ENCODE peak calls at places on chromosomes 6 and 20, in seven cellular contexts. C is IMR-90; Z is GM12878; R is naive thymus-derived CD4-positive, alpha-beta T cell; A is lower lobe of right lung; L is A549; Y is right lobe of liver. G is an unnamed sample.

GRCh38 chr6:135546206-135546605 is 48.7 kb upstream of the AHI1 start:
- ATAC-seq in R (no peak), A (no peak), C (no peak), Z (no peak), L (no peak), Y (no peak), G (no peak)

GRCh38 chr20:4949833-4950178 is 51.5 kb downstream of the SLC23A2 start:
- ATAC-seq in Y (peak; percentile 80), C (peak; percentile 51), A (peak; percentile 83), R (peak; percentile 73), L (peak; percentile 84), Z (peak; percentile 82), G (peak; percentile 65)

GRCh38 chr6:117601811-117602150 is 530 bp downstream of the GOPC start:
- ATAC-seq in L (no peak), C (no peak), Z (peak; percentile 48), R (no peak), Y (no peak), A (peak; percentile 8), G (no peak)

GRCh38 chr6:108637963-108638362 is 77.2 kb downstream of the FOXO3 start:
- ATAC-seq in A (no peak), Z (no peak), R (no peak), Y (no peak), L (no peak), C (no peak), G (no peak)

GRCh38 chr20:40966103-40966502 is 62.5 kb upstream of the TOP1 start:
- ATAC-seq in R (no peak), C (no peak), Y (no peak), Z (peak; percentile 56), L (no peak), A (no peak), G (no peak)

GRCh38 chr20:48186447-48186846 is 401.2 kb upstream of the SULF2 start:
- ATAC-seq in C (no peak), R (no peak), L (no peak), Z (no peak), Y (no peak), A (no peak), G (no peak)

GRCh38 chr6:105874835-105875626 is 211.1 kb upstream of the PRDM1 start:
- ATAC-seq in R (no peak), Z (peak; percentile 15), L (no peak), C (no peak), Y (no peak), A (no peak), G (no peak)

GRCh38 chr6:31680226-31680840 is 534 bp downstream of the LY6G5C start:
- ATAC-seq in A (no peak), C (no peak), Z (peak; percentile 59), Y (no peak), R (peak; percentile 33), L (peak; percentile 12), G (no peak)

GRCh38 chr6:137823826-137824501 is 43.1 kb upstream of the TNFAIP3 start:
- ATAC-seq in Z (peak; percentile 21), C (peak; percentile 76), R (peak; percentile 87), Y (peak; percentile 18), A (peak; percentile 85), L (no peak), G (peak; percentile 88)

GRCh38 chr6:2877057-2877882 is 25.8 kb downstream of the SERPINB9 start:
- ATAC-seq in Y (peak; percentile 60), C (peak; percentile 38), R (no peak), A (no peak), Z (no peak), L (peak; percentile 59), G (peak; percentile 16)

GRCh38 chr20:57582432-57583288 is 21.8 kb downstream of the PCK1 start:
- ATAC-seq in Y (no peak), C (peak; percentile 90), L (peak; percentile 38), Z (no peak), A (no peak), R (no peak), G (peak; percentile 80)
- H3K4me1 ChIP-seq in Y (no peaks in the 10 kb centered on the region), C (peaks cover 11% of the 10 kb centered on the region), L (peaks cover 14% of the 10 kb centered on the region), Z (no peaks in the 10 kb centered on the region), A (peaks cover 36% of the 10 kb centered on the region), R (no peaks in the 10 kb centered on the region), G (peaks cover 65% of the 10 kb centered on the region)

DNA sequence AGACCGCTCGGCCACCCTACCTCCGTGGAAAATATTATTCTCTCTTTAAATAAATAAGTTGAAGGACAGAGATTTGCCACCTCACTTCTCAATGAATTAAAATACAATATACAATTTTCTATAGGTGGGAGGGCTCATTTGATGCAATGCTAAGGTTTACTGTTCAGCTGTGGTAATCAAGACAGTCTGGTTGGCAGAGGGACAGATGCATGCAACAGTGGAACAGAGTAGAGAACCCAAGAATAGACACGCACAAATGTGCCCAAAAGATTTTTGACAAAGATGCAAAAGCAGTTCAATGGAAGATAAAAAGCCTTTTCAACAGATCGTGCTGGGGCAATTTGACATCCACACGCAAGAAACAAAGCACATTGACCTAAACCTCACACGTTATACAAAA is 145.2 kb downstream of the CEBPB start:
- ATAC-seq in R (no peak), Y (no peak), A (no peak), Z (no peak), C (no peak), L (no peak), G (no peak)
- H3K4me1 ChIP-seq in R (peaks cover 20% of the 10 kb centered on the region), Y (no peaks in the 10 kb centered on the region), A (peaks cover 41% of the 10 kb centered on the region), Z (peaks cover 33% of the 10 kb centered on the region), C (peaks cover 25% of the 10 kb centered on the region), L (peaks cover 41% of the 10 kb centered on the region), G (peaks cover 11% of the 10 kb centered on the region)

GRCh38 chr6:47096233-47096887 is 54.2 kb upstream of the ADGRF1 start:
- ATAC-seq in A (no peak), C (no peak), R (no peak), Y (no peak), L (no peak), Z (no peak), G (no peak)
- H3K4me1 ChIP-seq in A (peaks cover 21% of the 10 kb centered on the region), C (no peaks in the 10 kb centered on the region), R (no peaks in the 10 kb centered on the region), Y (no peaks in the 10 kb centered on the region), L (peaks cover 20% of the 10 kb centered on the region), Z (no peaks in the 10 kb centered on the region), G (peaks cover 66% of the 10 kb centered on the region)

GRCh38 chr6:112203577-112204349 is 50.6 kb downstream of the LAMA4 start:
- ATAC-seq in Z (peak; percentile 54), R (no peak), C (peak; percentile 73), L (peak; percentile 90), A (no peak), Y (peak; percentile 93), G (peak; percentile 76)
- H3K4me1 ChIP-seq in Z (no peaks in the 10 kb centered on the region), R (no peaks in the 10 kb centered on the region), C (peaks cover 18% of the 10 kb centered on the region), L (peaks cover 36% of the 10 kb centered on the region), A (peaks cover 23% of the 10 kb centered on the region), Y (no peaks in the 10 kb centered on the region), G (peaks cover 79% of the 10 kb centered on the region)

GRCh38 chr6:56804996-56805395 is 149.9 kb upstream of the BEND6 start:
- ATAC-seq in Y (no peak), L (no peak), A (no peak), C (peak; percentile 19), R (no peak), Z (no peak), G (no peak)
- H3K4me1 ChIP-seq in Y (no peaks in the 10 kb centered on the region), L (peaks cover 96% of the 10 kb centered on the region), A (no peaks in the 10 kb centered on the region), C (peaks cover 21% of the 10 kb centered on the region), R (no peaks in the 10 kb centered on the region), Z (peaks cover 26% of the 10 kb centered on the region), G (peaks cover 48% of the 10 kb centered on the region)

DNA sequence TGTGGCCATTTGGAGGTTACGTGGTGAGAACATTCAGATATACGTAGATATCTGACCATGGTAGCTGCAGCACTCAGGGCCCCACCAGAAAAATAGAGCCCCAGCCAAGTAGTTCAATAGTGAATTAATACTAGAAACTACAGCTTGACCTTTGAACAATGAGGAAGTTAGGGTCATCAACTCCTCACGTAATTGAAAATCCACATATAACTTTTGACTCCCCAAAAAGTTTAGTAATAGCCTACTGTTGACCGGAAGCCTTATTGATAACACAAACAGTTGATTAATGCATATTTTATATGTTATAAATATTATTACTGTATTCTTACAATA is 118.0 kb downstream of the SNX5 start:
- ATAC-seq in Y (peak; percentile 4), C (no peak), A (no peak), Z (no peak), L (no peak), R (no peak), G (no peak)
- H3K4me1 ChIP-seq in Y (no peaks in the 10 kb centered on the region), C (peaks cover 6% of the 10 kb centered on the region), A (peaks cover 22% of the 10 kb centered on the region), Z (peaks cover 34% of the 10 kb centered on the region), L (no peaks in the 10 kb centered on the region), R (peaks cover 8% of the 10 kb centered on the region), G (no peaks in the 10 kb centered on the region)

GRCh38 chr6:191487-192312 is 100.6 kb upstream of the DUSP22 start:
- ATAC-seq in A (no peak), R (no peak), L (no peak), C (no peak), Z (no peak), Y (no peak), G (no peak)

GRCh38 chr6:192313-192664 is 100.0 kb upstream of the DUSP22 start:
- ATAC-seq in Y (no peak), R (no peak), A (no peak), L (no peak), Z (no peak), C (no peak), G (no peak)

GRCh38 chr6:193773-194310 is 98.4 kb upstream of the DUSP22 start:
- ATAC-seq in C (no peak), R (peak; percentile 53), A (peak; percentile 8), Y (no peak), L (no peak), Z (peak; percentile 59), G (no peak)

GRCh38 chr6:190596-191395 is 101.5 kb upstream of the DUSP22 start:
- ATAC-seq in A (no peak), Y (no peak), L (no peak), R (no peak), Z (no peak), C (no peak), G (no peak)

DNA sequence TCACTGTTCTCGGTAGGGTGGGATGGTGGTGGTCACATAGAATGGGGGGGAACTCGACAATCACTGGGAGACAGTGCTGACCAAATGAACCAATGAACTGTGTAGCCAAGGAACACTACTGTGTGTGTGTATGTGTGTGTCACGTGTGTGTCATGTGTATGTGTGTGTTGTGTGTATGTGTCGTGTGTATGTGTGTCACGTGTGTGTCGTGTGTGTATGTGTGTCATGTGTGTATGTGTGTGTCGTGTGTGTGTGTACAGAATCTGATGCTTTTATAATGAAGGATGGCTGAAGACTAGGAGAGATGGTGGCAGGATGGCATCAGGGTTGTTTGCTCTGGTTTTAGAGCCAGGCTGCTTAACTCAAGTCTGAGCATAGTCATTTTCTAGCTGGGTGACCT is 99.1 kb upstream of the DUSP22 start:
- ATAC-seq in C (no peak), A (no peak), L (no peak), R (no peak), Z (no peak), Y (no peak), G (no peak)
- H3K4me1 ChIP-seq in C (no peaks in the 10 kb centered on the region), A (peaks cover 26% of the 10 kb centered on the region), L (no peaks in the 10 kb centered on the region), R (peaks cover 50% of the 10 kb centered on the region), Z (peaks cover 73% of the 10 kb centered on the region), Y (no peaks in the 10 kb centered on the region), G (peaks cover 14% of the 10 kb centered on the region)

GRCh38 chr6:52522655-52523054 is 54.2 kb downstream of the TRAM2 start:
- ATAC-seq in Z (no peak), L (peak; percentile 22), C (no peak), Y (peak; percentile 2), R (no peak), A (peak; percentile 28), G (peak; percentile 37)
- H3K4me1 ChIP-seq in Z (peaks cover 3% of the 10 kb centered on the region), L (peaks cover 42% of the 10 kb centered on the region), C (peaks cover 28% of the 10 kb centered on the region), Y (no peaks in the 10 kb centered on the region), R (no peaks in the 10 kb centered on the region), A (peaks cover 34% of the 10 kb centered on the region), G (peaks cover 20% of the 10 kb centered on the region)

GRCh38 chr20:51661609-51662178 is 106.5 kb downstream of the ATP9A start:
- ATAC-seq in C (peak; percentile 33), R (peak; percentile 64), L (peak; percentile 82), Z (peak; percentile 88), Y (no peak), A (peak; percentile 30), G (no peak)
- H3K4me1 ChIP-seq in C (peaks cover 6% of the 10 kb centered on the region), R (peaks cover 20% of the 10 kb centered on the region), L (peaks cover 46% of the 10 kb centered on the region), Z (no peaks in the 10 kb centered on the region), Y (no peaks in the 10 kb centered on the region), A (no peaks in the 10 kb centered on the region), G (no peaks in the 10 kb centered on the region)

G was measured in gastroesophageal sphincter.